ENCODE peak calls at places on chromosomes 7 and 10, in four cellular contexts. One of them, this sample, is unnamed. For H3K4me1 and H3K9me3, the result is how much of the 10 kb centered on the place peaks cover.

GRCh38 chr7:92988051-92988450 is 129.7 kb downstream of the SAMD9 start:
- DNase-seq in CD4-positive, CD25-positive, alpha-beta regulatory T cell: no peak
- DNase-seq in SK-N-SH: peak
- DNase-seq in stomach: no peak
- DNase-seq in this sample: peak

GRCh38 chr10:22552888-22553378 is 161.4 kb downstream of the PIP4K2A start:
- DNase-seq in CD4-positive, CD25-positive, alpha-beta regulatory T cell: no peak
- DNase-seq in SK-N-SH: no peak
- DNase-seq in stomach: no peak
- DNase-seq in this sample: no peak

GRCh38 chr10:282294-283139 is 147.3 kb downstream of the ZMYND11 start:
- DNase-seq in CD4-positive, CD25-positive, alpha-beta regulatory T cell: no peak
- DNase-seq in SK-N-SH: no peak
- DNase-seq in stomach: no peak
- DNase-seq in this sample: no peak

GRCh38 chr7:81233208-81233940 is 314.5 kb upstream of the SEMA3C start:
- DNase-seq in CD4-positive, CD25-positive, alpha-beta regulatory T cell: no peak
- DNase-seq in SK-N-SH: peak
- DNase-seq in stomach: no peak
- DNase-seq in this sample: peak

GRCh38 chr10:408223-408622 is 273.0 kb downstream of the ZMYND11 start:
- DNase-seq in CD4-positive, CD25-positive, alpha-beta regulatory T cell: no peak
- DNase-seq in SK-N-SH: no peak
- DNase-seq in stomach: no peak
- DNase-seq in this sample: no peak

GRCh38 chr7:48718731-48719387 is 205.5 kb upstream of the CDC14C start:
- DNase-seq in CD4-positive, CD25-positive, alpha-beta regulatory T cell: no peak
- DNase-seq in SK-N-SH: no peak
- DNase-seq in stomach: no peak
- DNase-seq in this sample: no peak

GRCh38 chr7:29567174-29567573 is 3.5 kb downstream of the PRR15 start:
- DNase-seq in CD4-positive, CD25-positive, alpha-beta regulatory T cell: no peak
- DNase-seq in SK-N-SH: no peak
- DNase-seq in stomach: no peak
- DNase-seq in this sample: no peak

GRCh38 chr7:114217026-114217425 is 197.6 kb upstream of the FOXP2 start:
- DNase-seq in CD4-positive, CD25-positive, alpha-beta regulatory T cell: no peak
- DNase-seq in SK-N-SH: no peak
- DNase-seq in stomach: no peak
- DNase-seq in this sample: no peak

GRCh38 chr10:114495303-114495702 is 91.0 kb upstream of the AFAP1L2 start:
- DNase-seq in CD4-positive, CD25-positive, alpha-beta regulatory T cell: no peak
- DNase-seq in SK-N-SH: no peak
- DNase-seq in stomach: no peak
- DNase-seq in this sample: no peak

DNA sequence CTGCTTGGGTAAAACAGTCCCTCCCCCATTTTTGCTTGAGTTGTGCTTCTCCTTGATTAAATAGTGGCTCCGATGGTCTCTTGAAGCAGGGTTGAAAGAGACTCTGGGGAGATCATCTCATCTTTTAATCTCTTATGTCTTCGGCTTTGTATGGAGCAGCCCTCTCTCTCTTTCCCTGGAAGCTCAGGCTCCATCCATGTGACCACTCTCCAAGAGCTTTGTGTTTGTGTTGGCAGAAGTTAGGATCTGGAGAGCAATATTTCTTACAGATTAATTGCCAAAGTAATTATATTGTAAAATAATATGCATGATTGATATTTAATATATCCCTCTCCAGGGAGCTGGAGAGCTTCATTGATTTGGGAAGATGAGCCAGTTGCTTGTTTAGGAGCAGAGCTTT is 76.9 kb downstream of the LRRC4 start:
- DNase-seq in CD4-positive, CD25-positive, alpha-beta regulatory T cell: no peak
- DNase-seq in SK-N-SH: no peak
- DNase-seq in stomach: no peak
- DNase-seq in this sample: no peak
- H3K4me1 ChIP-seq in CD4-positive, CD25-positive, alpha-beta regulatory T cell: under half
- H3K4me1 ChIP-seq in SK-N-SH: under half
- H3K4me1 ChIP-seq in stomach: under half
- H3K4me1 ChIP-seq in this sample: under half

DNA sequence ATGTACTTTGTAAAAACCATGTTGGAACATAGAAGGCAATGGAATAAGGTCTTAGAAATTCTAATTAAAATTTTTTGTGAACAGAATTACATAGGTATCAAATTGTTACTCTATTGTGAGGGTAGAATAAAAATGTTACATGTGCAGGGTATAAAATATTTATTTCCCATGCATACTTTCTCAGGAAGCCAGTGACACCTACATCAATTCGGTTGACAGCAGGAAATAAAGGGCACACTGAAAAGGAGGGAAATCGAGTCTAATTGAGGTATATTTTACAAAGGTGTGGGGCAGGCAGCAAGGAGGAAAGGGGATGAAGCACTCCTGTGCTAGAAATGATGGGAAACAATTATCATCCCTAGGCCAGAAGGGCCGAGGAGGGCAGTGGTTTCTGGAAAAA is 244.9 kb downstream of the C7orf25 start:
- DNase-seq in CD4-positive, CD25-positive, alpha-beta regulatory T cell: no peak
- DNase-seq in SK-N-SH: no peak
- DNase-seq in stomach: no peak
- DNase-seq in this sample: no peak
- H3K9me3 ChIP-seq in CD4-positive, CD25-positive, alpha-beta regulatory T cell: under half
- H3K9me3 ChIP-seq in SK-N-SH: under half
- H3K9me3 ChIP-seq in stomach: under half
- H3K9me3 ChIP-seq in this sample: under half

GRCh38 chr7:94351703-94352102 is 43.0 kb upstream of the COL1A2 start:
- DNase-seq in CD4-positive, CD25-positive, alpha-beta regulatory T cell: no peak
- DNase-seq in SK-N-SH: no peak
- DNase-seq in stomach: no peak
- DNase-seq in this sample: no peak
- H3K4me1 ChIP-seq in CD4-positive, CD25-positive, alpha-beta regulatory T cell: under half
- H3K4me1 ChIP-seq in SK-N-SH: under half
- H3K4me1 ChIP-seq in stomach: under half
- H3K4me1 ChIP-seq in this sample: under half

DNA sequence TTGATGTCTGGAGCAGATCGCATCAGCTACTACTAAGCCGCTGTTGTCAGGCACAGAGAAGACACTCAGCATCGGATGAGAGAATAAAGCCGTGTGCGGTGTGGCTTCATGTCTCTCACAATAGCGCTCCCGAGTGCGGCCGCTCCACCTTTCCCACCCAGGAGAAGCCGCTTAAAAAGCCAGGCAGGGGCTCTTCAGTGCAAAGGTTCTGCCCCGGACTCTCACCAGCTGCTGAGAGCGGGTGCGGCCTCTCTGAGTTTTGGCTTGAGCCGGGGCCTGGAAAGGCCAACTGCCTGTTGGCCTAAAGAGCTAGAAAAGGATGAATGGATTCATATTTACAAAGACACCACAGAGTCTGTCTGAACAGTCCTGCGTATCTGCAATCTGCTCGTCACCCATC is 600.6 kb downstream of the DNAJB6 start:
- DNase-seq in CD4-positive, CD25-positive, alpha-beta regulatory T cell: no peak
- DNase-seq in SK-N-SH: no peak
- DNase-seq in stomach: no peak
- DNase-seq in this sample: no peak
- H3K9me3 ChIP-seq in CD4-positive, CD25-positive, alpha-beta regulatory T cell: under half
- H3K9me3 ChIP-seq in SK-N-SH: under half
- H3K9me3 ChIP-seq in stomach: under half
- H3K9me3 ChIP-seq in this sample: under half

GRCh38 chr10:123449234-123449962 is 216.8 kb upstream of the GPR26 start:
- DNase-seq in CD4-positive, CD25-positive, alpha-beta regulatory T cell: no peak
- DNase-seq in SK-N-SH: no peak
- DNase-seq in stomach: no peak
- DNase-seq in this sample: no peak
- H3K4me1 ChIP-seq in CD4-positive, CD25-positive, alpha-beta regulatory T cell: under half
- H3K4me1 ChIP-seq in SK-N-SH: under half
- H3K4me1 ChIP-seq in stomach: under half
- H3K4me1 ChIP-seq in this sample: under half

This sample was measured in BE2C.